ENCODE peak calls at places on chromosome 6, in seven cellular contexts. D is foreskin fibroblast, Q is SK-MEL-5, E is HFF-Myc, J is heart left ventricle, O is transverse colon, F is T-helper 2 cell. X is an unnamed sample.

GRCh38 chr6:163457637-163458561 is 43.4 kb downstream of the QKI start:
- DNase-seq in D (peak; percentile 92), Q (no peak), E (peak; percentile 71), J (no peak), O (peak; percentile 11), F (no peak), X (peak; percentile 71)

GRCh38 chr6:133241088-133241900 is at the start of gene EYA4:
- DNase-seq in D (no peak), Q (peak; percentile 77), E (no peak), J (peak; percentile 73), O (no peak), F (no peak), X (no peak)

GRCh38 chr6:97947841-97948240 is 664.8 kb upstream of the MMS22L start:
- DNase-seq in D (no peak), Q (peak; percentile 78), E (peak; percentile 0), J (no peak), O (no peak), F (no peak), X (peak; percentile 87)

GRCh38 chr6:75735491-75736186 is 13.4 kb upstream of the MYO6 start:
- DNase-seq in D (no peak), Q (no peak), E (no peak), J (no peak), O (no peak), F (no peak), X (no peak)

GRCh38 chr6:43687079-43687436 is 533 bp downstream of the MRPS18A start:
- DNase-seq in D (no peak), Q (no peak), E (no peak), J (no peak), O (no peak), F (no peak), X (no peak)

GRCh38 chr6:1870267-1870666 is 260.6 kb downstream of the FOXC1 start:
- DNase-seq in D (no peak), Q (no peak), E (no peak), J (no peak), O (no peak), F (no peak), X (no peak)

GRCh38 chr6:25229671-25230321 is 49.4 kb upstream of the CARMIL1 start:
- DNase-seq in D (peak; percentile 66), Q (no peak), E (peak; percentile 82), J (no peak), O (no peak), F (no peak), X (peak; percentile 61)

GRCh38 chr6:28814032-28814976 is 109.5 kb downstream of the TRIM27 start:
- DNase-seq in D (no peak), Q (no peak), E (no peak), J (no peak), O (no peak), F (no peak), X (no peak)

GRCh38 chr6:38176797-38177751 is 357.5 kb downstream of the ZFAND3 start:
- DNase-seq in D (no peak), Q (peak; percentile 6), E (no peak), J (peak; percentile 33), O (peak; percentile 33), F (no peak), X (no peak)

GRCh38 chr6:35955071-35955470 is 34.2 kb upstream of the SRPK1 start:
- DNase-seq in D (no peak), Q (no peak), E (no peak), J (no peak), O (no peak), F (no peak), X (no peak)

GRCh38 chr6:165574220-165574619 is 88.8 kb downstream of the PDE10A start:
- DNase-seq in D (no peak), Q (no peak), E (no peak), J (no peak), O (no peak), F (no peak), X (no peak)

GRCh38 chr6:27553123-27553904 is 80.4 kb upstream of the ZNF184 start:
- DNase-seq in D (peak; percentile 28), Q (peak; percentile 94), E (peak; percentile 76), J (no peak), O (no peak), F (no peak), X (peak; percentile 56)

GRCh38 chr6:35181933-35182612 is 31.7 kb upstream of the SCUBE3 start:
- DNase-seq in D (peak; percentile 86), Q (no peak), E (peak; percentile 60), J (peak; percentile 78), O (peak; percentile 58), F (no peak), X (no peak)

GRCh38 chr6:129641344-129641743 is 68.6 kb downstream of the ARHGAP18 start:
- DNase-seq in D (peak; percentile 38), Q (no peak), E (no peak), J (no peak), O (no peak), F (no peak), X (no peak)

GRCh38 chr6:78530208-78530607 is 337.1 kb upstream of the IRAK1BP1 start:
- DNase-seq in D (no peak), Q (no peak), E (no peak), J (no peak), O (no peak), F (no peak), X (no peak)

GRCh38 chr6:97885844-97886243 is 602.8 kb upstream of the MMS22L start:
- DNase-seq in D (no peak), Q (no peak), E (no peak), J (no peak), O (no peak), F (no peak), X (no peak)

GRCh38 chr6:81204741-81205140 is 547.7 kb downstream of the TENT5A start:
- DNase-seq in D (peak; percentile 14), Q (peak; percentile 32), E (no peak), J (no peak), O (no peak), F (no peak), X (no peak)

GRCh38 chr6:22349051-22349450 is 52.2 kb upstream of the PRL start:
- DNase-seq in D (no peak), Q (no peak), E (no peak), J (no peak), O (no peak), F (no peak), X (no peak)

GRCh38 chr6:99568103-99568933 is at the start of gene CCNC:
- DNase-seq in D (peak; percentile 94), Q (peak; percentile 95), E (peak; percentile 85), J (peak; percentile 95), O (peak; percentile 94), F (peak; percentile 84), X (peak; percentile 77)

GRCh38 chr6:141401851-141402250 is 730.9 kb upstream of the GJE1 start:
- DNase-seq in D (no peak), Q (no peak), E (no peak), J (no peak), O (no peak), F (no peak), X (no peak)

GRCh38 chr6:37988131-37988530 is 168.6 kb downstream of the ZFAND3 start:
- DNase-seq in D (no peak), Q (no peak), E (no peak), J (no peak), O (no peak), F (no peak), X (no peak)

GRCh38 chr6:125868996-125869395 is 78.2 kb downstream of the NCOA7 start:
- DNase-seq in D (no peak), Q (no peak), E (no peak), J (peak; percentile 77), O (no peak), F (no peak), X (no peak)

GRCh38 chr6:151209071-151209831 is 30.5 kb upstream of the AKAP12 start:
- DNase-seq in D (peak; percentile 15), Q (peak; percentile 23), E (no peak), J (no peak), O (no peak), F (no peak), X (no peak)

GRCh38 chr6:125129354-125129753 is 24.2 kb upstream of the TPD52L1 start:
- DNase-seq in D (no peak), Q (no peak), E (no peak), J (no peak), O (no peak), F (no peak), X (no peak)

GRCh38 chr6:109284675-109285074 is 97.6 kb downstream of the CD164 start:
- DNase-seq in D (no peak), Q (no peak), E (no peak), J (no peak), O (no peak), F (no peak), X (no peak)

GRCh38 chr6:30873137-30873640 is 11.1 kb upstream of the DDR1 start:
- DNase-seq in D (no peak), Q (no peak), E (no peak), J (no peak), O (no peak), F (no peak), X (no peak)

GRCh38 chr6:89433637-89434499 is 916 bp downstream of the ANKRD6 start:
- DNase-seq in D (no peak), Q (peak; percentile 22), E (no peak), J (no peak), O (peak; percentile 20), F (no peak), X (no peak)

GRCh38 chr6:143374014-143374413 is 76.5 kb downstream of the ADAT2 start:
- DNase-seq in D (no peak), Q (no peak), E (no peak), J (no peak), O (no peak), F (no peak), X (no peak)